ENCODE peak calls at places on chromosomes 7 and 10, in six cellular contexts. One of them, this sample, is unnamed.

GRCh38 chr10:97850446-97850845 is 803 bp downstream of the GOLGA7B start:
- DNase-seq in NCI-H1092 treated with DMSO at 0.1 percent for 48 hours: no peak
- DNase-seq in lower lobe of right lung: no peak
- DNase-seq in anterior cingulate cortex: peak; percentile 17
- DNase-seq in fibroblast of lung: no peak
- DNase-seq in nucleus accumbens: no peak
- DNase-seq in this sample: no peak

GRCh38 chr7:120521761-120522737 is 249.1 kb downstream of the KCND2 start:
- DNase-seq in anterior cingulate cortex: no peak
- DNase-seq in lower lobe of right lung: no peak
- DNase-seq in nucleus accumbens: no peak
- DNase-seq in fibroblast of lung: no peak
- DNase-seq in NCI-H1092 treated with DMSO at 0.1 percent for 48 hours: peak; percentile 20
- DNase-seq in this sample: no peak

GRCh38 chr7:17599733-17600685 is 301.6 kb downstream of the AHR start:
- DNase-seq in nucleus accumbens: no peak
- DNase-seq in fibroblast of lung: peak; percentile 99
- DNase-seq in lower lobe of right lung: no peak
- DNase-seq in anterior cingulate cortex: no peak
- DNase-seq in NCI-H1092 treated with DMSO at 0.1 percent for 48 hours: no peak
- DNase-seq in this sample: no peak

GRCh38 chr7:78683566-78683965 is 769.9 kb downstream of the MAGI2 start:
- DNase-seq in anterior cingulate cortex: no peak
- DNase-seq in fibroblast of lung: no peak
- DNase-seq in lower lobe of right lung: no peak
- DNase-seq in NCI-H1092 treated with DMSO at 0.1 percent for 48 hours: no peak
- DNase-seq in nucleus accumbens: no peak
- DNase-seq in this sample: no peak

GRCh38 chr7:141366098-141366621 is 185.1 kb upstream of the AGK start:
- DNase-seq in fibroblast of lung: peak; percentile 17
- DNase-seq in NCI-H1092 treated with DMSO at 0.1 percent for 48 hours: no peak
- DNase-seq in anterior cingulate cortex: no peak
- DNase-seq in nucleus accumbens: no peak
- DNase-seq in lower lobe of right lung: no peak
- DNase-seq in this sample: no peak

GRCh38 chr10:109899578-109900355 is 23.5 kb downstream of the XPNPEP1 start:
- DNase-seq in nucleus accumbens: no peak
- DNase-seq in anterior cingulate cortex: no peak
- DNase-seq in NCI-H1092 treated with DMSO at 0.1 percent for 48 hours: no peak
- DNase-seq in lower lobe of right lung: no peak
- DNase-seq in fibroblast of lung: peak; percentile 78
- DNase-seq in this sample: no peak

GRCh38 chr10:124318076-124318475 is 100.6 kb downstream of the OAT start:
- DNase-seq in NCI-H1092 treated with DMSO at 0.1 percent for 48 hours: no peak
- DNase-seq in nucleus accumbens: no peak
- DNase-seq in anterior cingulate cortex: no peak
- DNase-seq in fibroblast of lung: no peak
- DNase-seq in lower lobe of right lung: no peak
- DNase-seq in this sample: no peak

GRCh38 chr10:96829029-96829773 is 2.9 kb upstream of the LCOR start:
- DNase-seq in lower lobe of right lung: no peak
- DNase-seq in anterior cingulate cortex: no peak
- DNase-seq in nucleus accumbens: no peak
- DNase-seq in fibroblast of lung: no peak
- DNase-seq in NCI-H1092 treated with DMSO at 0.1 percent for 48 hours: no peak
- DNase-seq in this sample: no peak

GRCh38 chr7:128858380-128859231 is 4.0 kb upstream of the ATP6V1F start:
- DNase-seq in fibroblast of lung: no peak
- DNase-seq in nucleus accumbens: no peak
- DNase-seq in anterior cingulate cortex: no peak
- DNase-seq in lower lobe of right lung: no peak
- DNase-seq in NCI-H1092 treated with DMSO at 0.1 percent for 48 hours: no peak
- DNase-seq in this sample: peak; percentile 75

GRCh38 chr10:809671-810350 is 120.3 kb upstream of the DIP2C start:
- DNase-seq in fibroblast of lung: no peak
- DNase-seq in NCI-H1092 treated with DMSO at 0.1 percent for 48 hours: no peak
- DNase-seq in lower lobe of right lung: no peak
- DNase-seq in anterior cingulate cortex: no peak
- DNase-seq in nucleus accumbens: no peak
- DNase-seq in this sample: peak; percentile 77

This sample was measured in Right ventricle myocardium superior.